ENCODE peak calls at places on chromosomes 13 and 19, in five cellular contexts. R, B, Z, N and C are unnamed samples.

GRCh38 chr19:21133633-21134032 is 8.2 kb upstream of the ZNF431 start:
- DNase-seq in R (no peak), B (no peak), Z (no peak), N (no peak), C (peak)

GRCh38 chr19:375395-376110 is 31.0 kb upstream of the MIER2 start:
- DNase-seq in R (no peak), B (no peak), Z (no peak), N (no peak), C (no peak)

GRCh38 chr13:21641629-21642028 is 29.2 kb upstream of the FGF9 start:
- DNase-seq in R (no peak), B (no peak), Z (no peak), N (no peak), C (no peak)

GRCh38 chr19:49875801-49876421 is 1.2 kb downstream of the AKT1S1 start:
- DNase-seq in R (peak), B (peak), Z (peak), N (peak), C (peak)

GRCh38 chr19:38838208-38838985 is 6.8 kb upstream of the ECH1 start:
- DNase-seq in R (no peak), B (no peak), Z (no peak), N (no peak), C (peak)

GRCh38 chr13:90800082-90800746 is 547.3 kb upstream of the MIR17HG start:
- DNase-seq in R (peak), B (peak), Z (no peak), N (no peak), C (no peak)

GRCh38 chr13:110274687-110275086 is 32.3 kb downstream of the COL4A1 start:
- DNase-seq in R (no peak), B (no peak), Z (peak), N (no peak), C (peak)

GRCh38 chr13:26923824-26924605 is 163.4 kb upstream of the GPR12 start:
- DNase-seq in R (no peak), B (no peak), Z (no peak), N (no peak), C (peak)

GRCh38 chr19:9345005-9345404 is 17.8 kb upstream of the ZNF177 start:
- DNase-seq in R (no peak), B (no peak), Z (no peak), N (no peak), C (no peak)

GRCh38 chr13:92197669-92198068 is 799.2 kb downstream of the GPC5 start:
- DNase-seq in R (no peak), B (no peak), Z (no peak), N (no peak), C (no peak)

GRCh38 chr13:50130686-50131051 is 115.4 kb downstream of the KCNRG start:
- DNase-seq in R (peak), B (peak), Z (no peak), N (no peak), C (peak)